ENCODE peak calls at places on chromosomes 5 and 9, in nine cellular contexts. T is CD8-positive, alpha-beta T cell; C is uterus; B is upper lobe of left lung; A is pancreas; F is colonic mucosa; X is OCI-LY7; E is endodermal cell; H is lower lobe of right lung. Y is an unnamed sample. For H3K4me1, the result is how much of the 10 kb centered on the place peaks cover.

GRCh38 chr9:68838245-68838644 is 133.2 kb downstream of the PIP5K1B start:
- DNase-seq in H (no peak), F (no peak), X (no peak), B (no peak), C (no peak), A (no peak), T (no peak), E (no peak), Y (no peak)

GRCh38 chr5:116559239-116559638 is 15.4 kb downstream of the SEMA6A start:
- DNase-seq in X (no peak), E (peak), C (no peak), A (peak), F (no peak), B (no peak), T (no peak), H (no peak), Y (no peak)

GRCh38 chr5:94223231-94223630 is 395.2 kb downstream of the KIAA0825 start:
- DNase-seq in T (no peak), X (no peak), F (no peak), B (no peak), A (no peak), H (no peak), C (no peak), E (no peak), Y (no peak)

GRCh38 chr5:179614745-179615144 is 8.7 kb downstream of the HNRNPH1 start:
- DNase-seq in B (no peak), E (no peak), T (no peak), H (no peak), X (no peak), A (peak), F (no peak), C (no peak), Y (peak)

GRCh38 chr9:21616082-21616778 is 134.1 kb upstream of the IFNE start:
- DNase-seq in T (no peak), H (no peak), E (no peak), A (no peak), B (no peak), C (no peak), X (no peak), F (no peak), Y (no peak)

GRCh38 chr5:116562669-116563068 is 12.0 kb downstream of the SEMA6A start:
- DNase-seq in T (no peak), C (no peak), A (no peak), H (no peak), E (peak), B (no peak), F (no peak), X (no peak), Y (no peak)

GRCh38 chr5:122458278-122458872 is 146.3 kb downstream of the SNCAIP start:
- DNase-seq in E (peak), T (no peak), H (no peak), A (no peak), B (no peak), X (peak), F (peak), C (no peak), Y (no peak)

GRCh38 chr9:20197976-20198685 is 409.3 kb upstream of the SLC24A2 start:
- DNase-seq in H (no peak), B (no peak), X (peak), C (no peak), E (no peak), F (peak), T (no peak), A (no peak), Y (no peak)

GRCh38 chr5:6573651-6574101 is 59.2 kb downstream of the NSUN2 start:
- DNase-seq in T (no peak), X (no peak), F (no peak), E (no peak), H (no peak), B (no peak), C (no peak), A (no peak), Y (no peak)

GRCh38 chr5:54851449-54851848 is 133.9 kb downstream of the ESM1 start:
- DNase-seq in C (no peak), B (no peak), E (no peak), F (no peak), T (no peak), X (no peak), A (no peak), H (no peak), Y (no peak)

GRCh38 chr9:79123419-79123818 is 448.3 kb upstream of the TLE4 start:
- DNase-seq in E (no peak), F (no peak), A (no peak), B (no peak), T (no peak), X (no peak), C (no peak), H (no peak), Y (no peak)

GRCh38 chr5:152329896-152330295 is 75.2 kb downstream of the NMUR2 start:
- DNase-seq in X (no peak), H (no peak), A (no peak), B (no peak), T (no peak), C (no peak), E (no peak), F (no peak), Y (no peak)

GRCh38 chr5:66850354-66851075 is 254.3 kb downstream of the MAST4 start:
- DNase-seq in C (no peak), X (no peak), E (no peak), H (no peak), T (no peak), A (no peak), B (no peak), F (no peak), Y (no peak)

GRCh38 chr5:6478793-6479192 is 30.1 kb downstream of the UBE2QL1 start:
- DNase-seq in A (no peak), B (no peak), F (no peak), C (no peak), X (no peak), T (no peak), H (no peak), E (no peak), Y (no peak)

GRCh38 chr9:113511047-113511521 is 47.6 kb downstream of the RGS3 start:
- DNase-seq in E (no peak), B (no peak), X (no peak), H (no peak), T (no peak), A (peak), C (no peak), F (peak), Y (no peak)

GRCh38 chr5:36694351-36694750 is 87.9 kb downstream of the SLC1A3 start:
- DNase-seq in F (no peak), X (no peak), E (no peak), C (no peak), T (no peak), A (no peak), H (no peak), B (no peak), Y (no peak)

GRCh38 chr5:135137146-135137915 is 103.3 kb upstream of the PITX1 start:
- DNase-seq in X (no peak), H (no peak), T (no peak), A (no peak), C (no peak), F (no peak), E (no peak), B (no peak), Y (no peak)
- TF ChIP-seq CTCF in X (no peak), H (no peak), T (no peak), A (no peak), C (no peak), F (no peak), E (no peak), B (no peak), Y (no peak)

DNA sequence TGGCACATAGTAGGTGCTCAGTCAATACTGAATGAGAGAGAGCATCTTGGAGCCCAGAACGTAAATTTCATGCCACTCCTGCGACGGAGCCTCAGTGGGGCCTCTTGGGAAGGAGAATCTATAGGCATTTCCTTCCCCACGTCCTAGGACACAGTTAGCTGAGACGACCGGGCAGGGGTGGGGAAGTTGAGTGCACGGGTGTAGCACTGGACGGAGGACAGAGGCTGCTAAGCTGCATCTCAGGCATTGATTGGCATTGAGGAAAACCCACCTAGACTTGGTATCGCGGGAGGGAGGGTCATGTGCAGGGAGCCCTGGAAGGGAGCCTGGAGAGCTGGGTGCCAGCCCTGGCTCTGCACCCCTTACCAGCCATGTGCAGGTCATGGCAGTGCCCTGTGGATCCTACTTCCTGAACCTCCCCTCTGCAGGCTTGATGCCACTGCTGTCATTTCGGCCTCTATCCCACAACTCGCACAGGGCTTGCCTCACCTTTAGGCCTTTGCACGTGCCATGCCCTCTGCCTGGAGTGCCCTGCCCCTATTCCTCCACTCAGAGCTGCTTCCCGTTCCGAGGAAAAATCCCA is 25.6 kb downstream of the NEK6 start:
- DNase-seq in X (no peak), E (no peak), B (peak), A (no peak), C (no peak), T (no peak), H (no peak), F (no peak), Y (no peak)
- H3K4me1 ChIP-seq in X (under half), E (under half), B (half or more), A (under half), C (under half), T (under half), H (half or more), F (under half), Y (half or more)

GRCh38 chr9:8693147-8693921 is 893.8 kb upstream of the DMAC1 start:
- DNase-seq in E (no peak), C (no peak), T (no peak), F (no peak), H (no peak), B (no peak), A (no peak), X (no peak), Y (no peak)
- H3K27ac ChIP-seq in E (no peak), C (no peak), T (no peak), F (no peak), H (no peak), B (no peak), A (no peak), X (no peak), Y (no peak)

GRCh38 chr5:62340979-62341378 is 35.0 kb downstream of the KIF2A start:
- DNase-seq in B (no peak), C (no peak), H (no peak), E (no peak), T (no peak), X (no peak), A (no peak), F (no peak), Y (no peak)

GRCh38 chr5:62343428-62343827 is 37.4 kb downstream of the KIF2A start:
- DNase-seq in A (no peak), T (no peak), H (no peak), F (no peak), C (no peak), E (no peak), B (no peak), X (no peak), Y (no peak)

GRCh38 chr5:62342476-62342837 is 36.5 kb downstream of the KIF2A start:
- DNase-seq in F (no peak), A (no peak), X (no peak), E (no peak), T (no peak), C (no peak), H (no peak), B (no peak), Y (no peak)

GRCh38 chr5:62341783-62342475 is 35.9 kb downstream of the KIF2A start:
- DNase-seq in T (no peak), B (no peak), E (no peak), H (no peak), F (no peak), C (no peak), A (no peak), X (no peak), Y (no peak)

GRCh38 chr5:62340392-62340791 is 34.4 kb downstream of the KIF2A start:
- DNase-seq in B (no peak), C (no peak), F (no peak), X (peak), E (no peak), A (no peak), H (no peak), T (no peak), Y (no peak)
- TF ChIP-seq CTCF in B (peak), C (no peak), F (no peak), X (peak), E (peak), A (no peak), H (peak), T (peak), Y (peak)

GRCh38 chr5:150503386-150503785 is 4.5 kb upstream of the NDST1 start:
- DNase-seq in H (no peak), F (no peak), B (no peak), E (no peak), A (no peak), X (no peak), C (no peak), T (no peak), Y (no peak)

GRCh38 chr5:150505816-150506215 is 2.1 kb upstream of the NDST1 start:
- DNase-seq in X (no peak), A (no peak), B (peak), E (no peak), T (no peak), H (no peak), C (no peak), F (no peak), Y (no peak)

GRCh38 chr5:150505041-150505511 is 2.9 kb upstream of the NDST1 start:
- DNase-seq in E (no peak), B (no peak), C (no peak), A (no peak), F (no peak), T (no peak), X (no peak), H (no peak), Y (no peak)

GRCh38 chr5:150502847-150503246 is 5.1 kb upstream of the NDST1 start:
- DNase-seq in F (no peak), T (no peak), H (no peak), B (no peak), X (no peak), A (no peak), E (no peak), C (no peak), Y (no peak)

GRCh38 chr5:150503977-150504620 is 3.8 kb upstream of the NDST1 start:
- DNase-seq in C (no peak), A (peak), T (no peak), X (no peak), F (peak), H (peak), E (no peak), B (peak), Y (peak)
- H3K4me1 ChIP-seq in C (under half), A (half or more), T (under half), X (under half), F (under half), H (half or more), E (under half), B (half or more), Y (half or more)